ENCODE peak calls at places on chromosomes 5 and 9, in ten cellular contexts. F, Y, Z, O, H, X, D, P, M and Q are unnamed samples.

GRCh38 chr9:16633794-16634193 is 236.7 kb downstream of the BNC2 start:
- DNase-seq in F (no peak), Y (no peak), Z (no peak), O (no peak), H (no peak), X (no peak), D (no peak), P (no peak), M (no peak), Q (no peak)

GRCh38 chr5:154606246-154606645 is 128.2 kb upstream of the HAND1 start:
- DNase-seq in F (no peak), Y (no peak), Z (no peak), O (no peak), H (no peak), X (no peak), D (no peak), P (no peak), M (no peak), Q (no peak)

GRCh38 chr5:9284272-9284671 is 261.6 kb downstream of the SEMA5A start:
- DNase-seq in F (no peak), Y (no peak), Z (no peak), O (no peak), H (no peak), X (no peak), D (no peak), P (no peak), M (no peak), Q (no peak)

GRCh38 chr9:121557581-121558422 is 58.2 kb upstream of the GGTA1 start:
- DNase-seq in F (no peak), Y (peak), Z (no peak), O (peak), H (peak), X (peak), D (peak), P (peak), M (peak), Q (peak)

GRCh38 chr5:124747770-124748686 is 1.6 kb upstream of the ZNF608 start:
- DNase-seq in F (no peak), Y (no peak), Z (no peak), O (no peak), H (peak), X (no peak), D (no peak), P (no peak), M (no peak), Q (no peak)

GRCh38 chr5:74587895-74588294 is 52.6 kb downstream of the ENC1 start:
- DNase-seq in F (no peak), Y (no peak), Z (no peak), O (no peak), H (no peak), X (no peak), D (no peak), P (no peak), M (no peak), Q (no peak)

GRCh38 chr5:52743970-52744369 is 43.7 kb upstream of the ITGA1 start:
- DNase-seq in F (peak), Y (peak), Z (peak), O (no peak), H (peak), X (peak), D (peak), P (no peak), M (peak), Q (peak)

GRCh38 chr5:145495741-145496140 is 339.4 kb downstream of the PRELID2 start:
- DNase-seq in F (no peak), Y (no peak), Z (no peak), O (peak), H (peak), X (peak), D (no peak), P (no peak), M (peak), Q (peak)

GRCh38 chr9:136629879-136630661 is 32.6 kb upstream of the EGFL7 start:
- DNase-seq in F (peak), Y (peak), Z (peak), O (peak), H (peak), X (no peak), D (peak), P (peak), M (no peak), Q (no peak)